ENCODE peak calls at places on chromosomes 7 and 10, in ten cellular contexts. P is Panc1, U is heart left ventricle, E is endothelial cell, L is brain microvascular endothelial cell, O is GM12878, B is dorsolateral prefrontal cortex, Y is fibroblast of mammary gland, V is AG09319, X is MM.1S. T is an unnamed sample.
A peak's percentile ranks its signal among the peaks of the same experiment; 100 is the strongest.

GRCh38 chr7:92988941-92989540 is 128.7 kb downstream of the SAMD9 start:
- DNase-seq in P (no peak), O (no peak), V (peak; percentile 5), X (no peak), E (no peak), U (no peak), Y (peak; percentile 21), L (no peak), B (no peak), T (no peak)

GRCh38 chr10:93181249-93181928 is 107.7 kb downstream of the CYP26A1 start:
- DNase-seq in V (no peak), O (no peak), E (no peak), X (no peak), Y (no peak), U (no peak), P (no peak), B (no peak), L (no peak), T (no peak)

GRCh38 chr10:18665815-18666558 is 6.8 kb downstream of the ARL5B start:
- DNase-seq in X (no peak), E (no peak), U (no peak), L (no peak), Y (no peak), P (no peak), O (no peak), B (no peak), V (no peak), T (no peak)

GRCh38 chr7:98470131-98470985 is 69.5 kb upstream of the BAIAP2L1 start:
- DNase-seq in V (no peak), B (no peak), X (no peak), O (no peak), P (no peak), U (peak; percentile 26), Y (no peak), E (peak; percentile 40), L (no peak), T (no peak)

GRCh38 chr7:90595801-90596683 is at the start of gene CDK14:
- DNase-seq in Y (peak; percentile 55), X (peak; percentile 73), B (peak; percentile 50), U (peak; percentile 89), E (peak; percentile 85), P (no peak), O (no peak), V (no peak), L (peak; percentile 56), T (peak; percentile 89)

GRCh38 chr10:26555719-26556368 is 117.7 kb downstream of the APBB1IP start:
- DNase-seq in Y (peak; percentile 96), P (no peak), O (no peak), V (peak; percentile 86), X (no peak), L (no peak), B (no peak), U (peak; percentile 56), E (no peak), T (no peak)

GRCh38 chr10:131205556-131205955 is 106.0 kb downstream of the TCERG1L start:
- DNase-seq in U (no peak), B (no peak), E (no peak), Y (no peak), X (no peak), L (no peak), O (no peak), P (no peak), V (no peak), T (no peak)

GRCh38 chr7:43584200-43584586 is 1.3 kb downstream of the STK17A start:
- DNase-seq in P (peak; percentile 43), Y (peak; percentile 77), E (no peak), V (peak; percentile 52), X (peak; percentile 43), L (peak; percentile 49), O (no peak), B (no peak), U (peak; percentile 34), T (no peak)

GRCh38 chr10:33107953-33108352 is 149.9 kb upstream of the ITGB1 start:
- DNase-seq in U (no peak), V (no peak), X (no peak), L (no peak), Y (no peak), E (no peak), P (no peak), B (no peak), O (no peak), T (no peak)

GRCh38 chr7:138981332-138982203 is at the start of gene KIAA1549:
- DNase-seq in L (no peak), P (no peak), V (peak; percentile 31), Y (peak; percentile 39), O (no peak), B (no peak), X (peak; percentile 87), U (peak; percentile 72), E (peak; percentile 80), T (peak; percentile 97)

GRCh38 chr10:67912330-67912946 is 28.0 kb downstream of the SIRT1 start:
- DNase-seq in V (no peak), O (no peak), B (no peak), Y (peak; percentile 15), P (no peak), X (no peak), U (no peak), L (peak; percentile 1), E (no peak), T (no peak)

GRCh38 chr10:89531359-89531758 is 4.0 kb downstream of the SLC16A12 start:
- DNase-seq in E (no peak), V (no peak), U (no peak), B (no peak), X (no peak), Y (no peak), P (no peak), L (no peak), O (no peak), T (no peak)

GRCh38 chr10:89534826-89535166 is 598 bp downstream of the SLC16A12 start:
- DNase-seq in X (no peak), P (no peak), B (no peak), U (no peak), E (no peak), L (no peak), V (no peak), Y (no peak), O (no peak), T (no peak)

GRCh38 chr10:89535185-89536012 is at the start of gene SLC16A12:
- DNase-seq in P (no peak), O (no peak), E (peak; percentile 44), X (no peak), V (no peak), Y (no peak), L (no peak), B (no peak), U (peak; percentile 36), T (peak; percentile 44)

GRCh38 chr10:89536013-89536354 is 590 bp upstream of the SLC16A12 start:
- DNase-seq in P (no peak), X (no peak), L (no peak), Y (no peak), V (no peak), O (no peak), B (no peak), U (peak; percentile 48), E (no peak), T (no peak)

DNA sequence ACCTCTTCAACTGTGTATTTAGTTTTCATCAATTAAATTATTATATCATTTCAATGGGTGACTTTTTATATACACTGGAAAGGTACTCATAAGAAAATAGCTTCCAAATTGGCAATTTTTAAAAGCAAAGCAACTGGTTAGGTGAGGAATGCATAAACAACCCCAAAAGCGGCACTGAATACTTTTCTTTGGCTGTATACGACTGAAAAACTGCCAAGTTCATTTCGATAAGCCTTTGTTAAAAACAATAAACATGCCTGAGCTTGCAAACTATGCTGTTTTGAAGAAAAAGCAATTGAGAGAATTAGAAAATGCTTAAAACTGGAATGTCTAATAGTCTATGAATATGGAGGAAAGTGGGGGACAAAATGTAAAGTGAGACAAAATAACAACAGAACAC is 2.9 kb downstream of the SLC16A12 start:
- DNase-seq in Y (no peak), L (no peak), U (no peak), P (no peak), V (no peak), E (no peak), B (no peak), O (no peak), X (no peak), T (no peak)
- TF ChIP-seq CTCF in Y (no peak), L (no peak), U (no peak), P (no peak), V (no peak), E (no peak), B (no peak), O (no peak), X (no peak), T (no peak)

GRCh38 chr7:96708872-96709271 is 774 bp downstream of the SEM1 start:
- DNase-seq in X (no peak), Y (no peak), L (no peak), O (no peak), V (no peak), U (no peak), E (no peak), P (no peak), B (no peak), T (no peak)

GRCh38 chr7:96710544-96710943 is 898 bp upstream of the SEM1 start:
- DNase-seq in Y (no peak), O (no peak), X (no peak), U (no peak), V (no peak), P (no peak), L (no peak), E (no peak), B (no peak), T (no peak)

GRCh38 chr7:96709381-96710228 is at the start of gene SEM1:
- DNase-seq in V (peak; percentile 52), O (peak; percentile 40), L (peak; percentile 75), E (peak; percentile 68), B (peak; percentile 81), P (peak; percentile 80), Y (peak; percentile 86), U (peak; percentile 93), X (peak; percentile 80), T (peak; percentile 72)

GRCh38 chr7:96707901-96708774 is 1.5 kb downstream of the SEM1 start:
- DNase-seq in L (no peak), U (no peak), X (no peak), B (no peak), E (no peak), Y (peak; percentile 8), P (no peak), O (no peak), V (peak; percentile 7), T (no peak)

GRCh38 chr7:96713037-96713436 is 3.4 kb upstream of the SEM1 start:
- DNase-seq in L (no peak), X (no peak), U (no peak), Y (no peak), V (no peak), E (no peak), O (no peak), P (no peak), B (no peak), T (no peak)
- TF ChIP-seq CTCF in L (no peak), X (no peak), U (no peak), Y (no peak), V (no peak), E (no peak), O (no peak), P (no peak), B (no peak), T (no peak)

GRCh38 chr7:97064972-97065587 is 40.4 kb upstream of the DLX5 start:
- DNase-seq in O (no peak), P (peak; percentile 38), E (peak; percentile 35), U (no peak), Y (peak; percentile 62), B (no peak), L (peak; percentile 39), V (peak; percentile 24), X (peak; percentile 58), T (peak; percentile 55)
- TF ChIP-seq CTCF in O (peak; percentile 57), P (peak; percentile 81), E (peak; percentile 63), U (peak; percentile 76), Y (peak; percentile 79), B (peak; percentile 83), L (peak; percentile 73), V (peak; percentile 78), X (peak; percentile 77), T (peak; percentile 67)

GRCh38 chr10:119253433-119254174 is 46.2 kb downstream of the GRK5 start:
- DNase-seq in U (peak; percentile 83), E (no peak), B (no peak), Y (peak; percentile 95), L (peak; percentile 96), V (peak; percentile 89), X (no peak), P (peak; percentile 92), O (no peak), T (no peak)
- TF ChIP-seq CTCF in U (no peak), E (no peak), B (no peak), Y (peak; percentile 13), L (peak; percentile 39), V (peak; percentile 25), X (no peak), P (no peak), O (no peak), T (no peak)